ENCODE peak calls at places on chromosomes 5 and 9, in four cellular contexts. P is fibroblast of lung, D is C1 segment of cervical spinal cord, X is Peyer's patch. I is an unnamed sample.

GRCh38 chr9:104900871-104901270 is 27.1 kb downstream of the ABCA1 start:
- DNase-seq in P (no peak), D (no peak), X (no peak), I (no peak)

GRCh38 chr9:136527721-136528710 is 17.8 kb downstream of the NOTCH1 start:
- DNase-seq in P (no peak), D (no peak), X (no peak), I (no peak)

GRCh38 chr5:139636975-139637408 is 11.2 kb upstream of the CXXC5 start:
- DNase-seq in P (peak; percentile 72), D (no peak), X (no peak), I (no peak)

GRCh38 chr9:104767507-104767906 is 3.6 kb downstream of the NIPSNAP3B start:
- DNase-seq in P (no peak), D (no peak), X (no peak), I (no peak)

GRCh38 chr5:143033535-143034260 is 263.5 kb downstream of the ARHGAP26 start:
- DNase-seq in P (peak; percentile 98), D (no peak), X (no peak), I (no peak)

GRCh38 chr5:124172389-124173003 is 573.9 kb downstream of the ZNF608 start:
- DNase-seq in P (no peak), D (no peak), X (no peak), I (no peak)

GRCh38 chr9:127960410-127961165 is 20.2 kb downstream of the EEIG1 start:
- DNase-seq in P (no peak), D (no peak), X (no peak), I (no peak)

GRCh38 chr9:95003694-95004451 is 277.4 kb downstream of the AOPEP start:
- DNase-seq in P (peak; percentile 69), D (no peak), X (no peak), I (no peak)

GRCh38 chr9:21031091-21031817 is at the start of gene HACD4:
- DNase-seq in P (peak; percentile 45), D (no peak), X (peak; percentile 64), I (peak; percentile 47)

GRCh38 chr5:3265131-3265885 is 330.3 kb upstream of the IRX1 start:
- DNase-seq in P (no peak), D (no peak), X (no peak), I (peak; percentile 58)

GRCh38 chr9:27154923-27155322 is 45.9 kb downstream of the TEK start:
- DNase-seq in P (peak; percentile 98), D (no peak), X (no peak), I (no peak)

GRCh38 chr5:148540636-148541035 is 113.7 kb downstream of the HTR4 start:
- DNase-seq in P (no peak), D (no peak), X (no peak), I (no peak)

I was measured in midbrain.